ENCODE peak calls at places on chromosomes 12 and 14, in seven cellular contexts. R is Calu3, N is left lung, W is RCC 7860, E is iris pigment epithelial cell, A is tibial artery, B is mesendoderm. X is an unnamed sample.

GRCh38 chr14:93094121-93094918 is 21.4 kb downstream of the ITPK1 start:
- DNase-seq in N (no peak), B (no peak), E (no peak), W (no peak), A (no peak), R (no peak), X (no peak)

GRCh38 chr14:34872822-34873590 is 2.2 kb downstream of the BAZ1A start:
- DNase-seq in N (no peak), W (no peak), R (no peak), E (peak; percentile 53), B (no peak), A (no peak), X (no peak)

GRCh38 chr12:6200266-6201198 is at the start of gene CD9:
- DNase-seq in E (no peak), W (no peak), R (peak; percentile 78), A (peak; percentile 90), B (peak; percentile 68), N (peak; percentile 80), X (no peak)

GRCh38 chr12:78375461-78375860 is 489.1 kb upstream of the SYT1 start:
- DNase-seq in E (no peak), A (no peak), R (no peak), W (no peak), B (no peak), N (no peak), X (no peak)

GRCh38 chr12:98743362-98743953 is 98.4 kb downstream of the APAF1 start:
- DNase-seq in R (peak; percentile 64), E (peak; percentile 41), A (no peak), N (no peak), B (peak; percentile 51), W (no peak), X (no peak)

GRCh38 chr12:95319694-95320331 is 102.2 kb downstream of the VEZT start:
- DNase-seq in B (no peak), E (peak; percentile 81), N (no peak), R (no peak), A (no peak), W (no peak), X (no peak)

GRCh38 chr14:50763386-50764007 is 67.5 kb downstream of the NIN start:
- DNase-seq in E (peak; percentile 96), W (no peak), B (no peak), A (no peak), N (no peak), R (no peak), X (peak; percentile 98)

GRCh38 chr14:61298834-61299233 is 17.7 kb upstream of the TMEM30B start:
- DNase-seq in A (no peak), R (no peak), E (no peak), N (no peak), B (no peak), W (no peak), X (no peak)

GRCh38 chr14:85528080-85528881 is 1.7 kb upstream of the FLRT2 start:
- DNase-seq in A (no peak), N (no peak), R (no peak), B (peak; percentile 92), E (peak; percentile 94), W (peak; percentile 24), X (peak; percentile 79)

GRCh38 chr12:130017571-130018449 is 114.0 kb upstream of the TMEM132D start:
- DNase-seq in N (no peak), W (no peak), E (peak; percentile 15), R (no peak), A (no peak), B (no peak), X (no peak)

GRCh38 chr12:103313894-103314293 is 181.9 kb downstream of the C12orf42 start:
- DNase-seq in B (no peak), R (no peak), N (no peak), E (no peak), W (no peak), A (no peak), X (no peak)

GRCh38 chr12:102504280-102504679 is 23.9 kb upstream of the IGF1 start:
- DNase-seq in E (no peak), B (no peak), A (no peak), W (no peak), N (no peak), R (no peak), X (no peak)

GRCh38 chr14:70186826-70187483 is 1.8 kb downstream of the SLC8A3 start:
- DNase-seq in B (no peak), A (no peak), W (no peak), E (peak; percentile 12), R (no peak), N (no peak), X (no peak)

GRCh38 chr14:60514378-60515243 is 5.7 kb downstream of the SIX6 start:
- DNase-seq in E (no peak), A (peak; percentile 60), B (peak; percentile 79), N (no peak), W (no peak), R (peak; percentile 59), X (no peak)

GRCh38 chr12:51818567-51819300 is 29.8 kb downstream of the FIGNL2 start:
- DNase-seq in R (no peak), A (no peak), E (peak; percentile 76), B (no peak), W (peak; percentile 61), N (peak; percentile 44), X (peak; percentile 52)

GRCh38 chr12:14999421-15000047 is 26.7 kb downstream of the PDE6H start:
- DNase-seq in W (no peak), N (no peak), B (no peak), R (no peak), E (no peak), A (no peak), X (no peak)

GRCh38 chr14:32940066-32940651 is 1.5 kb downstream of the NPAS3 start:
- DNase-seq in W (no peak), A (no peak), N (no peak), B (no peak), E (peak; percentile 55), R (no peak), X (no peak)